ENCODE peak calls at places on chromosomes 3 and 15, in five cellular contexts. N is activated T-helper 9 cell treated with anti-CD3 and anti-CD28 coated beads, Interleukin-2, amount 50 U/mL, for 16 hours; U is Daoy; H is head of caudate nucleus; Z is T-helper 2 cell. E is an unnamed sample.

GRCh38 chr15:31434418-31435255 is 108.0 kb downstream of the KLF13 start:
- DNase-seq in N (peak), U (peak), H (no peak), Z (peak), E (no peak)

GRCh38 chr15:67280217-67280616 is 25.6 kb downstream of the IQCH start:
- DNase-seq in N (no peak), U (no peak), H (no peak), Z (no peak), E (no peak)

GRCh38 chr3:102512734-102513518 is 78.1 kb downstream of the ZPLD1 start:
- DNase-seq in N (no peak), U (peak), H (no peak), Z (no peak), E (peak)

GRCh38 chr3:181700168-181701087 is 11.3 kb upstream of the SOX2 start:
- DNase-seq in N (no peak), U (peak), H (peak), Z (no peak), E (peak)

GRCh38 chr3:160756907-160757623 is 1.0 kb downstream of the PPM1L start:
- DNase-seq in N (no peak), U (peak), H (peak), Z (no peak), E (no peak)

GRCh38 chr3:188497021-188497420 is 343.1 kb downstream of the LPP start:
- DNase-seq in N (no peak), U (peak), H (no peak), Z (no peak), E (peak)

GRCh38 chr3:129446926-129447325 is 6.9 kb downstream of the IFT122 start:
- DNase-seq in N (no peak), U (no peak), H (no peak), Z (no peak), E (no peak)

GRCh38 chr15:71494565-71494964 is 315.8 kb upstream of the NR2E3 start:
- DNase-seq in N (no peak), U (no peak), H (no peak), Z (no peak), E (no peak)

GRCh38 chr3:11699083-11699427 is 55.3 kb upstream of the VGLL4 start:
- DNase-seq in N (no peak), U (no peak), H (no peak), Z (no peak), E (no peak)

E was measured in A673.